ENCODE peak calls at places on chromosomes 1 and 21, in eight cellular contexts. One of them, this sample, is unnamed.

GRCh38 chr1:154999651-155000474 is 2.7 kb upstream of the ZBTB7B start:
- DNase-seq in SJSA1: no peak
- DNase-seq in aorta: no peak
- DNase-seq in coronary artery: no peak
- DNase-seq in endothelial cell: peak
- DNase-seq in AG08395: no peak
- DNase-seq in COR-L47: peak
- DNase-seq in frontal cortex: peak
- DNase-seq in this sample: no peak

GRCh38 chr1:221174598-221174997 is 295.4 kb downstream of the HLX start:
- DNase-seq in SJSA1: no peak
- DNase-seq in aorta: no peak
- DNase-seq in coronary artery: no peak
- DNase-seq in endothelial cell: no peak
- DNase-seq in AG08395: no peak
- DNase-seq in COR-L47: no peak
- DNase-seq in frontal cortex: no peak
- DNase-seq in this sample: no peak

GRCh38 chr1:94931254-94931841 is 4.4 kb upstream of the CNN3 start:
- DNase-seq in SJSA1: no peak
- DNase-seq in aorta: no peak
- DNase-seq in coronary artery: no peak
- DNase-seq in endothelial cell: no peak
- DNase-seq in AG08395: no peak
- DNase-seq in COR-L47: no peak
- DNase-seq in frontal cortex: no peak
- DNase-seq in this sample: no peak

GRCh38 chr21:41170442-41170841 is 2.5 kb downstream of the BACE2 start:
- DNase-seq in SJSA1: no peak
- DNase-seq in aorta: peak
- DNase-seq in coronary artery: no peak
- DNase-seq in endothelial cell: peak
- DNase-seq in AG08395: peak
- DNase-seq in COR-L47: no peak
- DNase-seq in frontal cortex: no peak
- DNase-seq in this sample: peak

GRCh38 chr21:45592208-45592619 is 50.0 kb upstream of the SLC19A1 start:
- DNase-seq in SJSA1: no peak
- DNase-seq in aorta: peak
- DNase-seq in coronary artery: peak
- DNase-seq in endothelial cell: no peak
- DNase-seq in AG08395: no peak
- DNase-seq in COR-L47: no peak
- DNase-seq in frontal cortex: no peak
- DNase-seq in this sample: no peak

GRCh38 chr1:169999357-169999756 is 75.1 kb downstream of the KIFAP3 start:
- DNase-seq in SJSA1: no peak
- DNase-seq in aorta: no peak
- DNase-seq in coronary artery: no peak
- DNase-seq in endothelial cell: no peak
- DNase-seq in AG08395: peak
- DNase-seq in COR-L47: no peak
- DNase-seq in frontal cortex: no peak
- DNase-seq in this sample: peak

GRCh38 chr1:48025076-48025475 is 27.9 kb upstream of the TRABD2B start:
- DNase-seq in SJSA1: no peak
- DNase-seq in aorta: no peak
- DNase-seq in coronary artery: peak
- DNase-seq in endothelial cell: no peak
- DNase-seq in AG08395: no peak
- DNase-seq in COR-L47: peak
- DNase-seq in frontal cortex: no peak
- DNase-seq in this sample: no peak

GRCh38 chr21:43300496-43301423 is 126.2 kb downstream of the SIK1 start:
- DNase-seq in SJSA1: no peak
- DNase-seq in aorta: no peak
- DNase-seq in coronary artery: no peak
- DNase-seq in endothelial cell: no peak
- DNase-seq in AG08395: no peak
- DNase-seq in COR-L47: no peak
- DNase-seq in frontal cortex: no peak
- DNase-seq in this sample: peak

GRCh38 chr21:45330075-45330781 is 42.5 kb upstream of the POFUT2 start:
- DNase-seq in SJSA1: peak
- DNase-seq in aorta: peak
- DNase-seq in coronary artery: no peak
- DNase-seq in endothelial cell: no peak
- DNase-seq in AG08395: peak
- DNase-seq in COR-L47: peak
- DNase-seq in frontal cortex: no peak
- DNase-seq in this sample: peak

GRCh38 chr1:114691061-114691460 is 4.3 kb downstream of the AMPD1 start:
- DNase-seq in SJSA1: no peak
- DNase-seq in aorta: no peak
- DNase-seq in coronary artery: no peak
- DNase-seq in endothelial cell: no peak
- DNase-seq in AG08395: no peak
- DNase-seq in COR-L47: no peak
- DNase-seq in frontal cortex: no peak
- DNase-seq in this sample: no peak

GRCh38 chr1:113763651-113764050 is 4.4 kb upstream of the PHTF1 start:
- DNase-seq in SJSA1: no peak
- DNase-seq in aorta: no peak
- DNase-seq in coronary artery: no peak
- DNase-seq in endothelial cell: no peak
- DNase-seq in AG08395: no peak
- DNase-seq in COR-L47: no peak
- DNase-seq in frontal cortex: no peak
- DNase-seq in this sample: no peak

GRCh38 chr21:41651396-41651795 is 115.5 kb downstream of the RIPK4 start:
- DNase-seq in SJSA1: no peak
- DNase-seq in aorta: no peak
- DNase-seq in coronary artery: no peak
- DNase-seq in endothelial cell: no peak
- DNase-seq in AG08395: no peak
- DNase-seq in COR-L47: no peak
- DNase-seq in frontal cortex: no peak
- DNase-seq in this sample: no peak

GRCh38 chr1:177077734-177078489 is 86.6 kb downstream of the ASTN1 start:
- DNase-seq in SJSA1: no peak
- DNase-seq in aorta: no peak
- DNase-seq in coronary artery: no peak
- DNase-seq in endothelial cell: no peak
- DNase-seq in AG08395: peak
- DNase-seq in COR-L47: no peak
- DNase-seq in frontal cortex: no peak
- DNase-seq in this sample: no peak

GRCh38 chr1:80825067-80825466 is 975.7 kb upstream of the ADGRL2 start:
- DNase-seq in SJSA1: no peak
- DNase-seq in aorta: no peak
- DNase-seq in coronary artery: no peak
- DNase-seq in endothelial cell: no peak
- DNase-seq in AG08395: no peak
- DNase-seq in COR-L47: no peak
- DNase-seq in frontal cortex: no peak
- DNase-seq in this sample: no peak

GRCh38 chr1:77926561-77927357 is 38.3 kb downstream of the NEXN start:
- DNase-seq in SJSA1: no peak
- DNase-seq in aorta: no peak
- DNase-seq in coronary artery: no peak
- DNase-seq in endothelial cell: no peak
- DNase-seq in AG08395: no peak
- DNase-seq in COR-L47: no peak
- DNase-seq in frontal cortex: no peak
- DNase-seq in this sample: no peak

GRCh38 chr1:11012260-11013159 is at the start of gene TARDBP:
- DNase-seq in SJSA1: peak
- DNase-seq in aorta: peak
- DNase-seq in coronary artery: peak
- DNase-seq in endothelial cell: peak
- DNase-seq in AG08395: peak
- DNase-seq in COR-L47: peak
- DNase-seq in frontal cortex: peak
- DNase-seq in this sample: peak

GRCh38 chr1:54136963-54137531 is 15.8 kb downstream of the CDCP2 start:
- DNase-seq in SJSA1: no peak
- DNase-seq in aorta: no peak
- DNase-seq in coronary artery: no peak
- DNase-seq in endothelial cell: no peak
- DNase-seq in AG08395: no peak
- DNase-seq in COR-L47: no peak
- DNase-seq in frontal cortex: no peak
- DNase-seq in this sample: no peak

GRCh38 chr1:236167578-236167977 is 25.2 kb downstream of the GPR137B start:
- DNase-seq in SJSA1: no peak
- DNase-seq in aorta: no peak
- DNase-seq in coronary artery: no peak
- DNase-seq in endothelial cell: no peak
- DNase-seq in AG08395: no peak
- DNase-seq in COR-L47: no peak
- DNase-seq in frontal cortex: no peak
- DNase-seq in this sample: no peak

GRCh38 chr1:183080406-183080805 is 57.2 kb downstream of the LAMC1 start:
- DNase-seq in SJSA1: no peak
- DNase-seq in aorta: no peak
- DNase-seq in coronary artery: no peak
- DNase-seq in endothelial cell: no peak
- DNase-seq in AG08395: peak
- DNase-seq in COR-L47: no peak
- DNase-seq in frontal cortex: no peak
- DNase-seq in this sample: no peak

GRCh38 chr1:235073331-235073967 is 55.2 kb downstream of the TOMM20 start:
- DNase-seq in SJSA1: no peak
- DNase-seq in aorta: peak
- DNase-seq in coronary artery: no peak
- DNase-seq in endothelial cell: no peak
- DNase-seq in AG08395: no peak
- DNase-seq in COR-L47: no peak
- DNase-seq in frontal cortex: no peak
- DNase-seq in this sample: no peak

GRCh38 chr1:48442864-48443619 is 29.0 kb downstream of the SPATA6 start:
- DNase-seq in SJSA1: no peak
- DNase-seq in aorta: no peak
- DNase-seq in coronary artery: no peak
- DNase-seq in endothelial cell: no peak
- DNase-seq in AG08395: no peak
- DNase-seq in COR-L47: peak
- DNase-seq in frontal cortex: no peak
- DNase-seq in this sample: no peak

GRCh38 chr1:99606306-99606705 is 39.6 kb upstream of the PALMD start:
- DNase-seq in SJSA1: no peak
- DNase-seq in aorta: no peak
- DNase-seq in coronary artery: no peak
- DNase-seq in endothelial cell: no peak
- DNase-seq in AG08395: no peak
- DNase-seq in COR-L47: no peak
- DNase-seq in frontal cortex: no peak
- DNase-seq in this sample: no peak

GRCh38 chr21:36171741-36172331 is 15.2 kb downstream of the DOP1B start:
- DNase-seq in SJSA1: no peak
- DNase-seq in aorta: no peak
- DNase-seq in coronary artery: no peak
- DNase-seq in endothelial cell: no peak
- DNase-seq in AG08395: no peak
- DNase-seq in COR-L47: no peak
- DNase-seq in frontal cortex: no peak
- DNase-seq in this sample: peak

GRCh38 chr1:42658880-42659337 is 686 bp downstream of the PPIH start:
- DNase-seq in SJSA1: no peak
- DNase-seq in aorta: no peak
- DNase-seq in coronary artery: no peak
- DNase-seq in endothelial cell: no peak
- DNase-seq in AG08395: peak
- DNase-seq in COR-L47: no peak
- DNase-seq in frontal cortex: no peak
- DNase-seq in this sample: peak

GRCh38 chr1:206579747-206580437 is 32.4 kb downstream of the EIF2D start:
- DNase-seq in SJSA1: no peak
- DNase-seq in aorta: peak
- DNase-seq in coronary artery: no peak
- DNase-seq in endothelial cell: no peak
- DNase-seq in AG08395: peak
- DNase-seq in COR-L47: no peak
- DNase-seq in frontal cortex: no peak
- DNase-seq in this sample: no peak

GRCh38 chr21:25862596-25862995 is 127.8 kb downstream of the GABPA start:
- DNase-seq in SJSA1: no peak
- DNase-seq in aorta: no peak
- DNase-seq in coronary artery: no peak
- DNase-seq in endothelial cell: no peak
- DNase-seq in AG08395: peak
- DNase-seq in COR-L47: no peak
- DNase-seq in frontal cortex: no peak
- DNase-seq in this sample: no peak

GRCh38 chr1:66278260-66279046 is 255.5 kb upstream of the SGIP1 start:
- DNase-seq in SJSA1: no peak
- DNase-seq in aorta: no peak
- DNase-seq in coronary artery: no peak
- DNase-seq in endothelial cell: no peak
- DNase-seq in AG08395: no peak
- DNase-seq in COR-L47: no peak
- DNase-seq in frontal cortex: no peak
- DNase-seq in this sample: no peak

GRCh38 chr1:7334475-7335035 is 436.5 kb upstream of the VAMP3 start:
- DNase-seq in SJSA1: no peak
- DNase-seq in aorta: peak
- DNase-seq in coronary artery: peak
- DNase-seq in endothelial cell: no peak
- DNase-seq in AG08395: peak
- DNase-seq in COR-L47: peak
- DNase-seq in frontal cortex: no peak
- DNase-seq in this sample: peak

GRCh38 chr1:209567788-209568187 is 15.7 kb upstream of the CAMK1G start:
- DNase-seq in SJSA1: no peak
- DNase-seq in aorta: no peak
- DNase-seq in coronary artery: no peak
- DNase-seq in endothelial cell: no peak
- DNase-seq in AG08395: peak
- DNase-seq in COR-L47: no peak
- DNase-seq in frontal cortex: no peak
- DNase-seq in this sample: peak

GRCh38 chr1:54052470-54052933 is 502 bp downstream of the TMEM59 start:
- DNase-seq in SJSA1: no peak
- DNase-seq in aorta: no peak
- DNase-seq in coronary artery: no peak
- DNase-seq in endothelial cell: peak
- DNase-seq in AG08395: peak
- DNase-seq in COR-L47: peak
- DNase-seq in frontal cortex: no peak
- DNase-seq in this sample: peak

GRCh38 chr21:35617491-35617890 is 442.8 kb downstream of the SETD4 start:
- DNase-seq in SJSA1: no peak
- DNase-seq in aorta: no peak
- DNase-seq in coronary artery: no peak
- DNase-seq in endothelial cell: no peak
- DNase-seq in AG08395: no peak
- DNase-seq in COR-L47: no peak
- DNase-seq in frontal cortex: no peak
- DNase-seq in this sample: no peak

GRCh38 chr1:201092738-201093137 is 19.5 kb downstream of the CACNA1S start:
- DNase-seq in SJSA1: no peak
- DNase-seq in aorta: no peak
- DNase-seq in coronary artery: no peak
- DNase-seq in endothelial cell: no peak
- DNase-seq in AG08395: no peak
- DNase-seq in COR-L47: no peak
- DNase-seq in frontal cortex: no peak
- DNase-seq in this sample: no peak

GRCh38 chr1:203179328-203180009 is 3.8 kb upstream of the MYBPH start:
- DNase-seq in SJSA1: no peak
- DNase-seq in aorta: peak
- DNase-seq in coronary artery: no peak
- DNase-seq in endothelial cell: no peak
- DNase-seq in AG08395: no peak
- DNase-seq in COR-L47: no peak
- DNase-seq in frontal cortex: no peak
- DNase-seq in this sample: no peak

GRCh38 chr1:209431813-209432442 is 151.6 kb upstream of the CAMK1G start:
- DNase-seq in SJSA1: no peak
- DNase-seq in aorta: no peak
- DNase-seq in coronary artery: no peak
- DNase-seq in endothelial cell: no peak
- DNase-seq in AG08395: no peak
- DNase-seq in COR-L47: no peak
- DNase-seq in frontal cortex: no peak
- DNase-seq in this sample: no peak

This sample was measured in hepatic stellate cell.